ENCODE peak calls at places on chromosomes 2 and 18, in nine cellular contexts. N is heart right ventricle, A is neural progenitor cell, Q is esophagus muscularis mucosa, Y is heart left ventricle, S is right cardiac atrium, O is tibial artery, V is MM.1S, W is left lung. Z is an unnamed sample.

GRCh38 chr2:168277276-168277675 is 29.9 kb upstream of the STK39 start:
- DNase-seq in N (no peak), A (no peak), Q (no peak), Y (no peak), S (no peak), O (no peak), V (no peak), W (no peak), Z (no peak)

GRCh38 chr18:71036783-71037182 is 747.9 kb downstream of the SOCS6 start:
- DNase-seq in N (no peak), A (no peak), Q (no peak), Y (no peak), S (no peak), O (no peak), V (no peak), W (no peak), Z (no peak)

GRCh38 chr2:127093648-127094210 is 13.2 kb downstream of the BIN1 start:
- DNase-seq in N (peak; percentile 7), A (no peak), Q (no peak), Y (peak; percentile 18), S (peak; percentile 26), O (no peak), V (no peak), W (no peak), Z (no peak)

GRCh38 chr2:62147610-62148301 is 48.2 kb upstream of the B3GNT2 start:
- DNase-seq in N (no peak), A (no peak), Q (no peak), Y (no peak), S (no peak), O (no peak), V (no peak), W (no peak), Z (no peak)

GRCh38 chr18:36757081-36757480 is 71.7 kb downstream of the TPGS2 start:
- DNase-seq in N (no peak), A (peak; percentile 71), Q (no peak), Y (no peak), S (no peak), O (no peak), V (peak; percentile 33), W (no peak), Z (no peak)

GRCh38 chr2:159711562-159712193 is 628 bp upstream of the MARCHF7 start:
- DNase-seq in N (no peak), A (no peak), Q (no peak), Y (no peak), S (no peak), O (no peak), V (no peak), W (no peak), Z (no peak)

GRCh38 chr2:164981217-164981990 is 26.1 kb upstream of the SLC38A11 start:
- DNase-seq in N (no peak), A (no peak), Q (no peak), Y (no peak), S (no peak), O (no peak), V (no peak), W (no peak), Z (no peak)

GRCh38 chr2:152657042-152657441 is 60.2 kb downstream of the PRPF40A start:
- DNase-seq in N (no peak), A (no peak), Q (no peak), Y (no peak), S (no peak), O (no peak), V (no peak), W (no peak), Z (no peak)

GRCh38 chr2:42127425-42128424 is 41.4 kb upstream of the EML4 start:
- DNase-seq in N (no peak), A (no peak), Q (no peak), Y (no peak), S (no peak), O (no peak), V (peak; percentile 78), W (no peak), Z (no peak)

GRCh38 chr2:481388-481787 is 193.5 kb upstream of the ALKAL2 start:
- DNase-seq in N (no peak), A (no peak), Q (no peak), Y (no peak), S (no peak), O (no peak), V (no peak), W (no peak), Z (no peak)

GRCh38 chr2:27967076-27967475 is 76.5 kb downstream of the BABAM2 start:
- DNase-seq in N (no peak), A (no peak), Q (no peak), Y (no peak), S (no peak), O (no peak), V (no peak), W (no peak), Z (no peak)

GRCh38 chr2:27964067-27964466 is 73.5 kb downstream of the BABAM2 start:
- DNase-seq in N (no peak), A (no peak), Q (no peak), Y (no peak), S (no peak), O (no peak), V (no peak), W (no peak), Z (no peak)

GRCh38 chr2:27965841-27966240 is 75.3 kb downstream of the BABAM2 start:
- DNase-seq in N (no peak), A (no peak), Q (no peak), Y (no peak), S (no peak), O (no peak), V (peak; percentile 58), W (no peak), Z (no peak)

GRCh38 chr2:27963454-27963853 is 72.9 kb downstream of the BABAM2 start:
- DNase-seq in N (no peak), A (no peak), Q (no peak), Y (no peak), S (no peak), O (no peak), V (no peak), W (no peak), Z (no peak)

DNA sequence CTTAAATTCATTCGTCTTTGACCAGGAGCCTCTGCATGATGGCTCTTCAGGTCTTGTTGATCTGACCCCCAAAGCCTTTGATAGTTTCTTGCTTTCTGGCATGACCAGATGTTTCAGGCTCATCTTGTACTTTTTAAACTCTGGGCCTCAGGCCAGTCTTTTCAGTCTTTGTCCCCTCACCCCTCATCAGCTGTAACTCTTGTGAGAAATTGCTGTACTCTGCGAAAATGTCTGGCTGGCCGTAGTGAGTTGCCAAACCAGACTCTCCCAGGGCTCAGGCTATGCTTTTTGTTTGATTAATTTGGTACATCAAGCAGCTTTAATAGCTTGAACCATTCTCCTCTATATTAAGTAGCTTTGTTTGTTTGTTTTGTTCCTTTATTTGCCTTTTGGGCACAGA is 75.9 kb downstream of the BABAM2 start:
- DNase-seq in N (no peak), A (no peak), Q (no peak), Y (no peak), S (peak; percentile 35), O (no peak), V (no peak), W (no peak), Z (no peak)
- H3K9me3 ChIP-seq in N (no peaks in the 10 kb centered on the region), A (no peaks in the 10 kb centered on the region), Q (no peaks in the 10 kb centered on the region), Y (no peaks in the 10 kb centered on the region), S (no peaks in the 10 kb centered on the region), O (no peaks in the 10 kb centered on the region), V (no peaks in the 10 kb centered on the region), W (peaks cover 16% of the 10 kb centered on the region), Z (no peaks in the 10 kb centered on the region)

GRCh38 chr2:125479143-125479636 is 1176.8 kb upstream of the GYPC start:
- DNase-seq in N (no peak), A (no peak), Q (no peak), Y (no peak), S (peak; percentile 19), O (no peak), V (no peak), W (no peak), Z (no peak)
- H3K9me3 ChIP-seq in N (no peaks in the 10 kb centered on the region), A (no peaks in the 10 kb centered on the region), Q (peaks cover 13% of the 10 kb centered on the region), Y (peaks cover 26% of the 10 kb centered on the region), S (no peaks in the 10 kb centered on the region), O (no peaks in the 10 kb centered on the region), V (no peaks in the 10 kb centered on the region), W (peaks cover 36% of the 10 kb centered on the region), Z (no peaks in the 10 kb centered on the region)

DNA sequence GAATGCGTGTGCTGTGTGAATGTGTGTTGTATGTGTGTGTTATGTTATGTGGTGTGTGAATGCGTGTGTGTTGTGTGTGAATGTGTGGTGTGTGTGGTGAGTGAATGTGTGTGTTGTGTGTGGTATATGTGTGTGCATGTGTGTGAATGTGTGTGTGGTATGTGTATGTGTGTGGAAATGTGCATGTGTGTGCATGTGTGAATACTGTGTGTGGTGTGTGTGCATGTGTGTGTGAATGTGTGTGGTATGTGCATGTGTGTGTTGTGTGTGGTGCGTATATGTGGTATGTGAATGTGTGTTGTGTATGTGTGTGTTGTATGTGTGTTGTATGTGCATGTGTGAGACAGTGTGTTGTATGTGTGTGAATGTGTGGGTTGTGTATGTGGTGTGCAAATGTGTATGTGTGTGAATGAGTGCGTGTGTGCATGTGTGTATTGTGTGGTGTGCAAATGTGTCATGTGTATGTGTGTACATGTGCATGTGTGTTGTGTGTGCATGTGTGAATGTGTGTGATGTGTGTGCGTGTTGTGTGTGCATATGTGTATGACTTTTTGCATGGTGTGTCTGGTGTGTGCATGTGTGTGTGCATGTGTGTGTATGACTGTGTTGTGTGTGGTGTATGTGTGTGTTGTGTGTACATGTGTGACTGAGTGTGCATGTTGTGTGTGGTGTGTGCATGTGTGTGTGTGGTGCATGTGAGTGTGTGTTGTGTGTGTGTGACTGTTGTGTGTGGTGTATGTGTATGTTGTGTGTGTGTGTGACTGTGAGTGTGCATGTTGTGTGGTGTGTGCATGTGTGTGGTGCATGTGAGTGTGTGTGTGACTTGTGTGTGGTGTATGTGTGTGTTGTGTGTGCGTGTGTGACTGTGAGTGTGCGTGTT is 268.2 kb downstream of the DCDC2C start:
- DNase-seq in N (no peak), A (no peak), Q (peak; percentile 68), Y (no peak), S (no peak), O (no peak), V (no peak), W (no peak), Z (no peak)
- H3K9me3 ChIP-seq in N (no peaks in the 10 kb centered on the region), A (no peaks in the 10 kb centered on the region), Q (no peaks in the 10 kb centered on the region), Y (no peaks in the 10 kb centered on the region), S (no peaks in the 10 kb centered on the region), O (no peaks in the 10 kb centered on the region), V (no peaks in the 10 kb centered on the region), W (peaks cover 2% of the 10 kb centered on the region), Z (no peaks in the 10 kb centered on the region)

GRCh38 chr2:39567507-39567906 is 98.2 kb upstream of the TMEM178A start:
- DNase-seq in N (no peak), A (no peak), Q (no peak), Y (no peak), S (no peak), O (no peak), V (no peak), W (no peak), Z (no peak)

GRCh38 chr2:39568116-39568515 is 97.6 kb upstream of the TMEM178A start:
- DNase-seq in N (no peak), A (no peak), Q (no peak), Y (no peak), S (no peak), O (no peak), V (no peak), W (no peak), Z (no peak)

GRCh38 chr2:39568561-39569006 is 97.1 kb upstream of the TMEM178A start:
- DNase-seq in N (no peak), A (no peak), Q (no peak), Y (no peak), S (no peak), O (no peak), V (no peak), W (no peak), Z (no peak)

DNA sequence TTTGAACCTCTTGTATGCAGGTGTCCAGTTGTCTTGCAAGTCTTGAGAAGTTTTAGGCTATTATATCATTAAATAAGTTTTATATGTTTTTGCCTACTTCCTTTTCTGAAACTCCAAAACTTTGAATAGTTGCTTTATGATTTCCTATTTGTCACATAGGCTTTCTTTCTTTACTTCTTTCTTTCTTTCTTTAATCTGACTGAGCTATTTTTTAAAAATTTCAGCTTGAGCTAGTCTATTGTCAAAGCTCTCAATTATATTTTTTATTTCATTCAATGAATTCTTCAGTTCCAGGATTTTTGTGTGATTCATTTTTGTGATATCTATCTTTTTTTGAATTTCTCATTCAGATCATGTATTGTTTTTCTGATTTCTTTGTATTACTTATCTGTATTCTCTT is 102.1 kb upstream of the TMEM178A start:
- DNase-seq in N (no peak), A (no peak), Q (no peak), Y (no peak), S (no peak), O (no peak), V (no peak), W (no peak), Z (no peak)
- H3K9me3 ChIP-seq in N (no peaks in the 10 kb centered on the region), A (peaks cover 8% of the 10 kb centered on the region), Q (peaks cover 22% of the 10 kb centered on the region), Y (peaks cover 51% of the 10 kb centered on the region), S (no peaks in the 10 kb centered on the region), O (no peaks in the 10 kb centered on the region), V (no peaks in the 10 kb centered on the region), W (peaks cover 33% of the 10 kb centered on the region), Z (no peaks in the 10 kb centered on the region)